ENCODE peak calls at places on chromosomes 13 and 19, in nine cellular contexts. D is choroid plexus epithelial cell; Y is Daoy; Z is activated gamma-delta T cell; H is activated CD4-positive, alpha-beta T cell treated with anti-CD3 and anti-CD28 coated beads for 36 hours; A is AML-193; L is breast epithelium; F is OCI-LY7; V is AG20443. I is an unnamed sample.

GRCh38 chr13:108266316-108266936 is 3.1 kb upstream of the TNFSF13B start:
- DNase-seq in D (no peak), Y (no peak), Z (no peak), H (no peak), A (peak), L (no peak), F (no peak), V (no peak), I (no peak)

GRCh38 chr13:112903606-112904195 is 65.3 kb upstream of the MCF2L start:
- DNase-seq in D (no peak), Y (no peak), Z (no peak), H (no peak), A (no peak), L (no peak), F (no peak), V (no peak), I (no peak)

GRCh38 chr19:15635016-15635805 is 5.5 kb upstream of the CYP4F3 start:
- DNase-seq in D (no peak), Y (no peak), Z (no peak), H (no peak), A (no peak), L (no peak), F (no peak), V (no peak), I (no peak)

GRCh38 chr13:106415427-106415826 is 120.0 kb downstream of the EFNB2 start:
- DNase-seq in D (no peak), Y (no peak), Z (no peak), H (no peak), A (no peak), L (no peak), F (no peak), V (no peak), I (no peak)

GRCh38 chr13:32107474-32107873 is 75.9 kb downstream of the FRY start:
- DNase-seq in D (no peak), Y (no peak), Z (no peak), H (no peak), A (peak), L (no peak), F (no peak), V (no peak), I (no peak)

GRCh38 chr19:6216996-6217751 is 62.6 kb downstream of the MLLT1 start:
- DNase-seq in D (peak), Y (no peak), Z (no peak), H (no peak), A (no peak), L (no peak), F (no peak), V (no peak), I (no peak)

GRCh38 chr19:41957838-41958366 is 1.2 kb downstream of the RABAC1 start:
- DNase-seq in D (peak), Y (peak), Z (no peak), H (peak), A (peak), L (peak), F (peak), V (peak), I (peak)

GRCh38 chr19:6604906-6605305 is 14.0 kb upstream of the CD70 start:
- DNase-seq in D (no peak), Y (no peak), Z (no peak), H (no peak), A (no peak), L (no peak), F (peak), V (no peak), I (no peak)

GRCh38 chr19:12796146-12797071 is 5.1 kb downstream of the JUNB start:
- DNase-seq in D (peak), Y (peak), Z (no peak), H (peak), A (peak), L (peak), F (peak), V (peak), I (peak)

GRCh38 chr13:106129993-106130392 is 405.5 kb downstream of the EFNB2 start:
- DNase-seq in D (no peak), Y (no peak), Z (no peak), H (no peak), A (no peak), L (no peak), F (no peak), V (no peak), I (no peak)

GRCh38 chr13:43433691-43434121 is 353.1 kb downstream of the ENOX1 start:
- DNase-seq in D (peak), Y (peak), Z (no peak), H (no peak), A (no peak), L (no peak), F (no peak), V (no peak), I (no peak)

GRCh38 chr13:50526771-50527567 is 316.5 kb downstream of the DLEU7 start:
- DNase-seq in D (no peak), Y (no peak), Z (no peak), H (no peak), A (no peak), L (peak), F (peak), V (no peak), I (peak)

GRCh38 chr19:5603626-5604025 is 18.9 kb downstream of the SAFB2 start:
- DNase-seq in D (no peak), Y (no peak), Z (no peak), H (no peak), A (no peak), L (no peak), F (no peak), V (no peak), I (no peak)

GRCh38 chr19:39264306-39265290 is 3.6 kb upstream of the IFNL2 start:
- DNase-seq in D (no peak), Y (peak), Z (no peak), H (peak), A (no peak), L (no peak), F (no peak), V (peak), I (no peak)

GRCh38 chr19:2166741-2167738 is 3.3 kb downstream of the DOT1L start:
- DNase-seq in D (no peak), Y (peak), Z (no peak), H (no peak), A (peak), L (peak), F (no peak), V (peak), I (peak)

GRCh38 chr13:34162545-34162936 is 344.6 kb downstream of the RFC3 start:
- DNase-seq in D (peak), Y (no peak), Z (no peak), H (no peak), A (no peak), L (no peak), F (no peak), V (peak), I (no peak)

GRCh38 chr19:33396701-33397535 is 23.4 kb downstream of the CEBPG start:
- DNase-seq in D (no peak), Y (peak), Z (no peak), H (no peak), A (no peak), L (no peak), F (no peak), V (no peak), I (no peak)

GRCh38 chr19:44346556-44346955 is 9.9 kb downstream of the ZNF112 start:
- DNase-seq in D (no peak), Y (no peak), Z (no peak), H (no peak), A (no peak), L (no peak), F (no peak), V (no peak), I (no peak)

GRCh38 chr13:110538632-110539031 is 22.9 kb downstream of the RAB20 start:
- DNase-seq in D (no peak), Y (no peak), Z (no peak), H (no peak), A (no peak), L (no peak), F (no peak), V (no peak), I (no peak)

GRCh38 chr13:106418556-106418955 is 116.9 kb downstream of the EFNB2 start:
- DNase-seq in D (no peak), Y (peak), Z (no peak), H (no peak), A (no peak), L (no peak), F (no peak), V (peak), I (no peak)

GRCh38 chr19:1860133-1860775 is 3.1 kb downstream of the KLF16 start:
- DNase-seq in D (peak), Y (peak), Z (no peak), H (peak), A (no peak), L (peak), F (peak), V (peak), I (no peak)

GRCh38 chr13:101520672-101521071 is 68.2 kb downstream of the ITGBL1 start:
- DNase-seq in D (peak), Y (peak), Z (no peak), H (peak), A (peak), L (no peak), F (no peak), V (peak), I (no peak)

GRCh38 chr13:46721054-46721453 is 75.9 kb downstream of the ESD start:
- DNase-seq in D (peak), Y (peak), Z (no peak), H (peak), A (peak), L (no peak), F (peak), V (peak), I (peak)

GRCh38 chr19:21585491-21585890 is 80.1 kb downstream of the ZNF429 start:
- DNase-seq in D (no peak), Y (no peak), Z (no peak), H (no peak), A (no peak), L (no peak), F (no peak), V (no peak), I (no peak)

GRCh38 chr19:36115453-36116343 is at the start of gene TBCB:
- DNase-seq in D (peak), Y (no peak), Z (peak), H (peak), A (no peak), L (no peak), F (peak), V (peak), I (peak)

GRCh38 chr13:58097831-58098230 is 466.3 kb downstream of the PCDH17 start:
- DNase-seq in D (peak), Y (no peak), Z (no peak), H (no peak), A (no peak), L (no peak), F (no peak), V (no peak), I (no peak)

GRCh38 chr13:99972190-99972731 is 694 bp upstream of the ZIC5 start:
- DNase-seq in D (no peak), Y (no peak), Z (no peak), H (no peak), A (no peak), L (no peak), F (no peak), V (no peak), I (no peak)

GRCh38 chr13:106104281-106104901 is 431.1 kb downstream of the EFNB2 start:
- DNase-seq in D (peak), Y (peak), Z (no peak), H (no peak), A (no peak), L (no peak), F (no peak), V (peak), I (peak)

GRCh38 chr19:42576241-42576640 is 18.5 kb downstream of the CEACAM8 start:
- DNase-seq in D (no peak), Y (no peak), Z (no peak), H (no peak), A (no peak), L (no peak), F (no peak), V (no peak), I (no peak)

GRCh38 chr13:67855837-67856238 is 625.7 kb upstream of the PCDH9 start:
- DNase-seq in D (no peak), Y (no peak), Z (no peak), H (no peak), A (no peak), L (no peak), F (no peak), V (no peak), I (no peak)

GRCh38 chr13:21934309-21934708 is 263.4 kb downstream of the FGF9 start:
- DNase-seq in D (no peak), Y (no peak), Z (no peak), H (no peak), A (no peak), L (peak), F (no peak), V (no peak), I (no peak)

GRCh38 chr19:55600336-55601028 is 394 bp downstream of the ZNF524 start:
- DNase-seq in D (no peak), Y (no peak), Z (no peak), H (no peak), A (peak), L (peak), F (peak), V (peak), I (no peak)

GRCh38 chr13:111555268-111555633 is 234.8 kb downstream of the TEX29 start:
- DNase-seq in D (no peak), Y (no peak), Z (no peak), H (no peak), A (no peak), L (no peak), F (no peak), V (no peak), I (no peak)

GRCh38 chr19:15948223-15949058 is at the start of gene OR10H4:
- DNase-seq in D (no peak), Y (no peak), Z (no peak), H (no peak), A (no peak), L (no peak), F (no peak), V (no peak), I (no peak)

GRCh38 chr19:37907735-37908066 is 693 bp downstream of the SIPA1L3 start:
- DNase-seq in D (no peak), Y (no peak), Z (no peak), H (no peak), A (no peak), L (no peak), F (no peak), V (no peak), I (no peak)

GRCh38 chr13:66076417-66076816 is 1153.7 kb downstream of the PCDH9 start:
- DNase-seq in D (peak), Y (no peak), Z (no peak), H (no peak), A (peak), L (no peak), F (no peak), V (no peak), I (no peak)

I was measured in Caki2.